ENCODE peak calls at places on chromosomes 3 and 15, in eight cellular contexts. W, N, U, Z, L, F, C and O are unnamed samples.

GRCh38 chr3:194315965-194316361 is 35.2 kb downstream of the CPN2 start:
- DNase-seq in Z (no peak), N (no peak), U (no peak), F (no peak), W (no peak), L (no peak), C (no peak), O (no peak)

GRCh38 chr3:133211449-133211848 is 173.3 kb downstream of the TMEM108 start:
- DNase-seq in F (no peak), C (no peak), N (no peak), L (no peak), U (no peak), W (no peak), Z (no peak), O (no peak)

GRCh38 chr3:160485931-160486330 is 36.3 kb upstream of the TRIM59 start:
- DNase-seq in L (no peak), W (peak; percentile 15), C (no peak), N (no peak), U (no peak), Z (no peak), F (peak; percentile 28), O (no peak)

GRCh38 chr3:150798122-150798618 is 35.2 kb upstream of the SIAH2 start:
- DNase-seq in W (no peak), L (no peak), Z (no peak), N (no peak), C (no peak), U (no peak), F (no peak), O (no peak)

GRCh38 chr15:99019558-99020540 is 12.3 kb upstream of the PGPEP1L start:
- DNase-seq in N (no peak), W (no peak), U (peak; percentile 65), F (no peak), L (no peak), Z (no peak), C (no peak), O (no peak)

GRCh38 chr3:13637311-13637891 is 88.5 kb downstream of the FBLN2 start:
- DNase-seq in N (no peak), U (no peak), L (no peak), F (no peak), C (no peak), Z (no peak), W (no peak), O (no peak)

GRCh38 chr15:39171944-39172368 is 408.9 kb upstream of the THBS1 start:
- DNase-seq in F (peak; percentile 99), U (peak; percentile 99), Z (peak; percentile 64), L (peak; percentile 82), C (peak; percentile 74), N (peak; percentile 87), W (peak; percentile 74), O (peak; percentile 53)

GRCh38 chr3:135994708-135995335 is 29.3 kb downstream of the PPP2R3A start:
- DNase-seq in U (no peak), N (no peak), Z (no peak), F (no peak), C (no peak), W (no peak), L (no peak), O (no peak)

GRCh38 chr3:87001699-87002098 is 10.8 kb upstream of the VGLL3 start:
- DNase-seq in L (no peak), W (no peak), U (no peak), C (no peak), N (no peak), Z (no peak), F (no peak), O (no peak)

GRCh38 chr3:157059181-157059580 is 100.8 kb downstream of the CCNL1 start:
- DNase-seq in F (no peak), N (no peak), U (no peak), Z (no peak), L (no peak), W (no peak), C (no peak), O (no peak)

GRCh38 chr15:25860885-25861866 is 2.0 kb downstream of the ATP10A start:
- DNase-seq in W (no peak), F (no peak), C (no peak), Z (no peak), U (no peak), N (no peak), L (no peak), O (no peak)

GRCh38 chr15:50627351-50628055 is 59.1 kb downstream of the TRPM7 start:
- DNase-seq in C (no peak), L (no peak), U (peak; percentile 50), W (no peak), F (no peak), Z (no peak), N (no peak), O (no peak)

GRCh38 chr3:8954938-8955763 is 8.1 kb downstream of the RAD18 start:
- DNase-seq in U (peak; percentile 62), L (no peak), W (no peak), C (no peak), Z (no peak), F (no peak), N (no peak), O (no peak)

GRCh38 chr3:107272471-107272870 is 104.8 kb upstream of the CCDC54 start:
- DNase-seq in C (no peak), F (no peak), N (no peak), Z (no peak), W (no peak), U (no peak), L (no peak), O (no peak)

GRCh38 chr3:50995085-50995824 is 320.5 kb downstream of the DOCK3 start:
- DNase-seq in L (no peak), N (no peak), W (no peak), C (no peak), F (no peak), U (no peak), Z (no peak), O (no peak)

GRCh38 chr15:92884459-92884812 is 15.7 kb upstream of the CHD2 start:
- DNase-seq in W (no peak), L (no peak), U (no peak), Z (no peak), N (no peak), F (peak; percentile 25), C (no peak), O (no peak)

GRCh38 chr15:92883643-92884458 is 16.3 kb upstream of the CHD2 start:
- DNase-seq in F (peak; percentile 60), U (peak; percentile 62), Z (no peak), C (no peak), W (no peak), N (no peak), L (no peak), O (no peak)

GRCh38 chr15:92886815-92887214 is 13.3 kb upstream of the CHD2 start:
- DNase-seq in Z (no peak), N (no peak), W (no peak), L (no peak), F (no peak), C (no peak), U (no peak), O (no peak)

GRCh38 chr15:92886229-92886628 is 13.9 kb upstream of the CHD2 start:
- DNase-seq in F (no peak), W (no peak), N (no peak), U (no peak), C (no peak), Z (no peak), L (no peak), O (no peak)

DNA sequence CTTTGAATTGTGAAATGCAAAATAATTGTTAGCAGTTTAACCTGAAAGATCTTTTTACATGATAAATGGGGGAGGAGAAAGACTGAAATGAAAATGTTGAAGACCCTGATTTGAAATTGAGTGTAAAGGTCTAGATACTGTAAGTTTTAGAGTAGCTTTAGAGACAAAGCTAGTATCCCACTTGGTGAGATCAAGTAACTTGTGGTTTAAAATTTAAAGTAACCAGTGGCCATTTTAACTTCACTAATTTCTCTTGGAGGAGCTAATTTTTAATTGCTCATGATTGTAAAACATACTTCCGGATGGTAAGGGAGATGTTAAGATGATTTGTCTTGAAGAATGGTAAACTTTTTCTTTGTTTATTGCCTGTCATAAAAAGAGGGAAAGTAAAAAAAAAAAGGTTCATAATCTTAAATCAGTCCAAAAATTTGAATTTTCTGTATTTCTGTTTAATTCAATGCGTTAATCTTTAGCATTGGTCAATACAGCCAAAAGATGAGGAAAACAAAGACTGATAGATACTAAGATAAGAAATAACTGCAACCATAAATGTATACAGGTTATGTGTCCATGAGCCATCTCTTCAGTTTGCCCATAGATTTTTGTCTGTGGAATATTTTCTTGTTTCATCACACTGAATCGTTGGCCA is 15.2 kb upstream of the CHD2 start:
- DNase-seq in C (no peak), F (peak; percentile 36), U (peak; percentile 28), W (no peak), N (no peak), L (no peak), Z (no peak), O (no peak)
- TF ChIP-seq POLR2A in C (no peak), F (no peak), U (no peak), W (no peak), N (no peak), L (no peak), Z (no peak), O (no peak)

GRCh38 chr3:170180952-170181876 is at the start of gene PHC3:
- DNase-seq in Z (peak; percentile 94), L (peak; percentile 75), C (peak; percentile 90), F (peak; percentile 95), N (peak; percentile 98), U (peak; percentile 85), W (peak; percentile 97), O (peak; percentile 88)
- TF ChIP-seq POLR2A in Z (peak; percentile 63), L (peak; percentile 47), C (peak; percentile 78), F (peak; percentile 90), N (no peak), U (peak; percentile 74), W (peak; percentile 85), O (peak; percentile 84)

GRCh38 chr3:173774275-173774674 is 376.7 kb downstream of the NLGN1 start:
- DNase-seq in W (no peak), C (no peak), L (no peak), N (no peak), Z (no peak), F (no peak), U (no peak), O (no peak)

DNA sequence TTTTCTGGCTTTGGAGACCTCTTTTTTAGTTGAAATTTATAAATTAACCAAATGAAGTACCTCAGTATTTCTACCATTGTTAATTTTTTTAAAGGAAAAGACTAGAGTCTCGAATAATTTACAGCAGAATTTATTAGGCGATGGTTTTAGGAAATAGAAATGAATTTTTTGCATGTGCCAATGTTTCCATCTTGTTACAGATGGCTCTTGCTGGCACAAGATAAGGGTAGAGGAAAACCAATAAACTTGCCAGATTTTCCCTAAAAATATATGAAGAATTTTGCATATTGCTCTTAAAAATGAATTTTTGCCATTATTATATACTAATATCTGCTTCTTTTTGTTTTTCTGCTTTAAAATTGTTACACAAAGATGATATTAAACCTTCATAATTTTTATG is 380.7 kb downstream of the NLGN1 start:
- DNase-seq in L (no peak), N (no peak), U (no peak), Z (no peak), F (no peak), C (no peak), W (no peak), O (no peak)
- TF ChIP-seq POLR2A in L (no peak), N (no peak), U (no peak), Z (no peak), F (no peak), C (no peak), W (no peak), O (no peak)

DNA sequence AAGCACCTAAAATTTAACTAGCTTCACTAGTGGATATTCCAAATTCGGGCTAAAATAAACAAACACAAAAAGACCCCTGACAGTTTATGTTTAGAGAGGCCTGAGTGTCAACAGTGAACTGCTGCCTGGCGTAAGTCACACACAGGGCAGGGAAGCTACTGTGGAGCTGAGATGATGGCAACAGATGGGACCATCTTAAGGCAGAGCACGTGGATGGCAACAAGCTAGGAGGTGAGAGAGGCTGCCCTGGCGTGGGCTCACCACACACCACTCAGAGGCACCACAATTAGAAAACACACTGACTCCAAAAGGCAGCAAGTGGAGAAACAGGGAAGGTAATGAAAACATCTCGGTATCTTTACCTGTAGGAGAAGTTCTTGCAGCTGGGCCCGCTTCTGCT is 93.3 kb downstream of the ATP1B3 start:
- DNase-seq in U (no peak), C (no peak), N (no peak), W (no peak), Z (no peak), L (no peak), F (no peak), O (no peak)
- TF ChIP-seq POLR2A in U (no peak), C (no peak), N (no peak), W (no peak), Z (no peak), L (no peak), F (no peak), O (no peak)